ENCODE peak calls at places on chromosomes 12 and 14, in nine cellular contexts. D is GM12878, Y is IMR-90, R is ovary, C is A549, T is Peyer's patch, P is HCT116, I is adrenal gland, L is lower leg skin. U is an unnamed sample.

GRCh38 chr12:124869011-124869665 is 5.5 kb upstream of the SCARB1 start:
- DNase-seq in D (no peak), Y (no peak), R (no peak), C (no peak), T (no peak), P (no peak), I (no peak), L (no peak), U (no peak)

GRCh38 chr14:85118274-85118673 is 411.7 kb upstream of the FLRT2 start:
- DNase-seq in D (no peak), Y (no peak), R (no peak), C (no peak), T (no peak), P (no peak), I (no peak), L (no peak), U (no peak)

GRCh38 chr12:32504626-32505025 is 105.3 kb downstream of the FGD4 start:
- DNase-seq in D (no peak), Y (peak; percentile 10), R (no peak), C (no peak), T (no peak), P (no peak), I (no peak), L (no peak), U (no peak)

GRCh38 chr14:100773331-100774163 is 46.9 kb downstream of the DLK1 start:
- DNase-seq in D (no peak), Y (no peak), R (no peak), C (no peak), T (no peak), P (no peak), I (no peak), L (peak; percentile 82), U (no peak)

GRCh38 chr14:96362965-96363750 is at the start of the genes ATG2B and GSKIP:
- DNase-seq in D (peak; percentile 71), Y (peak; percentile 85), R (peak; percentile 94), C (peak; percentile 89), T (peak; percentile 95), P (peak; percentile 83), I (peak; percentile 94), L (peak; percentile 99), U (peak; percentile 95)

GRCh38 chr12:650983-651382 is 12.3 kb downstream of the NINJ2 start:
- DNase-seq in D (no peak), Y (no peak), R (no peak), C (no peak), T (no peak), P (no peak), I (no peak), L (peak; percentile 14), U (no peak)

GRCh38 chr14:102013669-102014200 is 49.4 kb downstream of the DYNC1H1 start:
- DNase-seq in D (no peak), Y (no peak), R (no peak), C (no peak), T (no peak), P (no peak), I (no peak), L (no peak), U (no peak)

GRCh38 chr14:95875831-95876768 is 532 bp upstream of the TUNAR start:
- DNase-seq in D (no peak), Y (no peak), R (no peak), C (no peak), T (no peak), P (no peak), I (no peak), L (peak; percentile 52), U (no peak)

GRCh38 chr14:77113644-77114043 is 15.6 kb downstream of the CIPC start:
- DNase-seq in D (no peak), Y (no peak), R (no peak), C (no peak), T (no peak), P (no peak), I (no peak), L (peak; percentile 50), U (no peak)

GRCh38 chr14:77109656-77110055 is 11.6 kb downstream of the CIPC start:
- DNase-seq in D (no peak), Y (no peak), R (no peak), C (no peak), T (no peak), P (no peak), I (no peak), L (no peak), U (no peak)

GRCh38 chr14:77108753-77109152 is 10.7 kb downstream of the CIPC start:
- DNase-seq in D (no peak), Y (no peak), R (no peak), C (no peak), T (no peak), P (no peak), I (no peak), L (no peak), U (no peak)

GRCh38 chr14:77110286-77110685 is 12.2 kb downstream of the CIPC start:
- DNase-seq in D (no peak), Y (no peak), R (no peak), C (no peak), T (no peak), P (no peak), I (no peak), L (no peak), U (no peak)

GRCh38 chr14:77111021-77111420 is 13.0 kb downstream of the CIPC start:
- DNase-seq in D (no peak), Y (no peak), R (no peak), C (no peak), T (no peak), P (no peak), I (no peak), L (no peak), U (no peak)
- TF ChIP-seq POLR2A in D (no peak), Y (no peak), R (no peak), C (no peak), T (no peak), P (no peak), I (no peak), L (no peak), U (no peak)

DNA sequence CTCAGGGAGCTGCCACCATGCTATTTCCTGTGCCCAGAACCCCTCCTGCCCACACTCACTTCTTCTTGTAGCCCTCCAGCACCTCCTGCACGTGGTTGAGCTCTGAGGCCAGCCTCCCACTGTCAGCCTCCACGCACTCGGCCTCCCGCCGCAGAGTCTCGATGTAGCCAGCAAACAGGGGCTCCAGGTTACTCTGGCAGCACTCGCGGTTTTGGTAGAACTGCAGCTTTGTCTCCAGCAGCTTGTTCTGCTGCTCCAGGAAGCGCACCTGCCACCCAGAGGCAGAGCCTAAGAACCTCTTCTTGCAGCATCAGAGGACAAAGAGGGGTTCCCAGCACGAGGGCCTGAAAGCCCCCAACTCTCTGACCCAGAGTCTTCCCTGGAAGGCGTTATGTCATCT is 2.1 kb downstream of the KRT83 start:
- DNase-seq in D (no peak), Y (no peak), R (no peak), C (peak; percentile 59), T (no peak), P (no peak), I (no peak), L (peak; percentile 74), U (peak; percentile 22)
- TF ChIP-seq CTCF in D (no peak), Y (no peak), R (no peak), C (peak; percentile 29), T (no peak), P (peak; percentile 42), I (no peak), L (no peak), U (no peak)

GRCh38 chr12:92032965-92033364 is 112.7 kb downstream of the BTG1 start:
- DNase-seq in D (no peak), Y (no peak), R (no peak), C (no peak), T (no peak), P (no peak), I (no peak), L (no peak), U (no peak)

GRCh38 chr12:92036061-92036620 is 109.5 kb downstream of the BTG1 start:
- DNase-seq in D (no peak), Y (no peak), R (no peak), C (no peak), T (no peak), P (no peak), I (no peak), L (no peak), U (no peak)

GRCh38 chr12:92035477-92035876 is 110.2 kb downstream of the BTG1 start:
- DNase-seq in D (no peak), Y (no peak), R (no peak), C (no peak), T (no peak), P (no peak), I (no peak), L (no peak), U (no peak)

GRCh38 chr12:92034083-92034482 is 111.6 kb downstream of the BTG1 start:
- DNase-seq in D (no peak), Y (no peak), R (no peak), C (no peak), T (no peak), P (no peak), I (no peak), L (no peak), U (peak; percentile 36)

DNA sequence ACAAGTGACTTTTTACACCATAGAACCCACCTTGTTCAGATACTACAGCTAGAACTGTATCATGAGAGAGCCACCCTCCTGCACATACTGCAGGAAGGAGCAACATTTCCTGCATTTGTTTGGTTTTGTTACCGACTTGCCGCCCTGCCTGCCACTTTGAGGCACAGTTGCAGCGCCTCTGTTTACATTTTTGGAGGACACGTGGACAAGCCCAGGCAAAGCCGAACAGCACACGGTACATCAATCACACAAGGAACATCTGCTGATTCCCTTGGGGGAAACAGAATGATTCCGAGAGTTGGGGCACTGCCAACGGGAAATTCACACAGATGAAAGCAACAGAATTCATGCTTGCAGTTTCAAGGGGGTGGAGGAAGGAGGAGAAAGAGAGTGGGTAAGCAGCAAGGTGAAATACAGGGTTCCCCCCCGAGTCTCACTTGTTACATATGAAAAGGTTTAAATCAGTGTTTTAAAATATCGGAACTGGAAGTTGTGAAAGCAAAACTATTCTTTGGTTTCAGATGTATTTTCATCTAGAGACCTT is 110.7 kb downstream of the BTG1 start:
- DNase-seq in D (peak; percentile 99), Y (peak; percentile 91), R (peak; percentile 62), C (peak; percentile 68), T (peak; percentile 84), P (peak; percentile 6), I (peak; percentile 60), L (peak; percentile 87), U (peak; percentile 74)
- H3K4me3 ChIP-seq in D (peak overlapping the region; percentile 27), Y (peak overlapping the region; percentile 3), R (peak overlapping the region; percentile 30), C (peak overlapping the region; percentile 24), T (peak overlapping the region; percentile 36), P (peak overlapping the region; percentile 34), I (peak overlapping the region; percentile 62), L (no peak overlapping the region), U (no peak overlapping the region)

DNA sequence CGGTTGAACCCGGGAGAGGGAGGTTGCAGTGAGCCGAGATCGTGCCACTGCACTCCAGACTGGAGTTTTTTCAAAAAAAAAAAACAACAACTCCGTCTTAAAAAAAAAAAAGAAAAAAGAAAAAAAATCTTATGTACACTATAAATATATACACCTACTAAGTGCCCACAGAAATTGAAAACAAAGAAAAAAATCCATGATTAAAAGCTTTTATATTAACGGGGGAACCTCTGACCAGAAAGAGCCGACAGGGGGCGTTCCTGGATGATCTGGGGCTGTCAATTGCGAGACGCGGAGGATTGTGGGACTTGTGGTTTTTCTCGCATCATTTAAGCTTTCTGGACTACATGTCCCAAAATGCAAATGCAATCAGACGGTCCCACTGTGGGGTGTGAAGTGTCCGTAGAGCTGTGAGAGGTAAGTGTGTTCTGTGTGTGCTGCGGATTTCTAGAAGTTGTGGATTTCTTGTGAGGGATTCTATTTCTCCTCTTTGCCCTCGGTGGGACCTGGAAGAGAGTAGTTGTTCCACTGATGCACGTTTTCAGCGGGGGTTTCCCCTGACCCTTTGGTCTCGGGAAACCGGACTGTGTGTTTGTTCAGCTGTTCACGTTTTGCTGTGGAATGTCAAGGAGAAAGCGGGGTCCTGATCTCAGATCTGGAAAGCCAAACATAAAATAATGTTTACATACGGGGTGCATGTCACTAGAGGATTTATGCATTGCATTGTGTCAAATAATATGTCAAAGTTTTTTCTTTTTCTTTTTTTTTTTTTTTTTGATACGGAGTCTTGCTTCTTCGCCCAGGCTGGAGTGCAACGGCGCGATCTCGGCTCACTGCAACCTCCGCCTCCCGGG is at the start of gene SIRT4:
- DNase-seq in D (peak; percentile 88), Y (peak; percentile 94), R (peak; percentile 92), C (peak; percentile 95), T (peak; percentile 97), P (peak; percentile 91), I (peak; percentile 93), L (peak; percentile 96), U (peak; percentile 92)
- TF ChIP-seq POLR2A in D (no peak), Y (no peak), R (peak; percentile 8), C (no peak), T (no peak), P (no peak), I (peak; percentile 65), L (no peak), U (no peak)

U was measured in body of pancreas.